ENCODE peak calls at places on chromosomes 6 and 20, in five cellular contexts. One of them, this sample, is unnamed.
A peak's percentile ranks its signal among the peaks of the same experiment; 100 is the strongest.

GRCh38 chr6:152552616-152553209 is 84.4 kb downstream of the SYNE1 start:
- DNase-seq in stimulated activated CD4-positive, alpha-beta T cell treated with anti-CD3 and anti-CD28 coated beads, TNF-alpha, amount 100 ng/mL, for 1 hour: no peak
- DNase-seq in ELR: peak; percentile 69
- DNase-seq in left cardiac atrium: peak; percentile 66
- DNase-seq in pons: peak; percentile 44
- DNase-seq in this sample: peak; percentile 71

GRCh38 chr6:17156966-17157365 is 55.1 kb downstream of the STMND1 start:
- DNase-seq in ELR: no peak
- DNase-seq in stimulated activated CD4-positive, alpha-beta T cell treated with anti-CD3 and anti-CD28 coated beads, TNF-alpha, amount 100 ng/mL, for 1 hour: no peak
- DNase-seq in left cardiac atrium: no peak
- DNase-seq in pons: no peak
- DNase-seq in this sample: no peak

GRCh38 chr6:2749972-2750600 is 636 bp downstream of the MYLK4 start:
- DNase-seq in stimulated activated CD4-positive, alpha-beta T cell treated with anti-CD3 and anti-CD28 coated beads, TNF-alpha, amount 100 ng/mL, for 1 hour: no peak
- DNase-seq in pons: peak; percentile 85
- DNase-seq in ELR: peak; percentile 67
- DNase-seq in left cardiac atrium: no peak
- DNase-seq in this sample: peak; percentile 83

GRCh38 chr6:80464901-80465300 is 358.4 kb downstream of the BCKDHB start:
- DNase-seq in ELR: no peak
- DNase-seq in stimulated activated CD4-positive, alpha-beta T cell treated with anti-CD3 and anti-CD28 coated beads, TNF-alpha, amount 100 ng/mL, for 1 hour: no peak
- DNase-seq in left cardiac atrium: no peak
- DNase-seq in pons: no peak
- DNase-seq in this sample: no peak

GRCh38 chr6:81241717-81242116 is 510.8 kb downstream of the TENT5A start:
- DNase-seq in ELR: peak; percentile 28
- DNase-seq in pons: peak; percentile 23
- DNase-seq in stimulated activated CD4-positive, alpha-beta T cell treated with anti-CD3 and anti-CD28 coated beads, TNF-alpha, amount 100 ng/mL, for 1 hour: no peak
- DNase-seq in left cardiac atrium: no peak
- DNase-seq in this sample: peak; percentile 52

GRCh38 chr6:129029778-129030177 is 146.8 kb downstream of the LAMA2 start:
- DNase-seq in ELR: peak; percentile 28
- DNase-seq in left cardiac atrium: no peak
- DNase-seq in pons: no peak
- DNase-seq in stimulated activated CD4-positive, alpha-beta T cell treated with anti-CD3 and anti-CD28 coated beads, TNF-alpha, amount 100 ng/mL, for 1 hour: no peak
- DNase-seq in this sample: no peak

GRCh38 chr6:134853111-134854055 is 96.5 kb downstream of the ALDH8A1 start:
- DNase-seq in stimulated activated CD4-positive, alpha-beta T cell treated with anti-CD3 and anti-CD28 coated beads, TNF-alpha, amount 100 ng/mL, for 1 hour: no peak
- DNase-seq in pons: no peak
- DNase-seq in left cardiac atrium: no peak
- DNase-seq in ELR: peak; percentile 87
- DNase-seq in this sample: peak; percentile 73

GRCh38 chr20:44280387-44280786 is 30.6 kb downstream of the FITM2 start:
- DNase-seq in ELR: no peak
- DNase-seq in left cardiac atrium: no peak
- DNase-seq in stimulated activated CD4-positive, alpha-beta T cell treated with anti-CD3 and anti-CD28 coated beads, TNF-alpha, amount 100 ng/mL, for 1 hour: no peak
- DNase-seq in pons: no peak
- DNase-seq in this sample: no peak

GRCh38 chr20:41232971-41233926 is 84.3 kb downstream of the ZHX3 start:
- DNase-seq in stimulated activated CD4-positive, alpha-beta T cell treated with anti-CD3 and anti-CD28 coated beads, TNF-alpha, amount 100 ng/mL, for 1 hour: no peak
- DNase-seq in ELR: peak; percentile 98
- DNase-seq in left cardiac atrium: no peak
- DNase-seq in pons: no peak
- DNase-seq in this sample: peak; percentile 79

GRCh38 chr6:76633259-76633658 is 560.8 kb upstream of the IMPG1 start:
- DNase-seq in ELR: peak; percentile 27
- DNase-seq in left cardiac atrium: no peak
- DNase-seq in pons: no peak
- DNase-seq in stimulated activated CD4-positive, alpha-beta T cell treated with anti-CD3 and anti-CD28 coated beads, TNF-alpha, amount 100 ng/mL, for 1 hour: no peak
- DNase-seq in this sample: no peak

GRCh38 chr6:151731313-151731712 is 76.2 kb upstream of the ESR1 start:
- DNase-seq in pons: no peak
- DNase-seq in stimulated activated CD4-positive, alpha-beta T cell treated with anti-CD3 and anti-CD28 coated beads, TNF-alpha, amount 100 ng/mL, for 1 hour: no peak
- DNase-seq in left cardiac atrium: no peak
- DNase-seq in ELR: no peak
- DNase-seq in this sample: no peak

GRCh38 chr20:37773260-37773825 is 79.5 kb downstream of the CTNNBL1 start:
- DNase-seq in left cardiac atrium: no peak
- DNase-seq in ELR: no peak
- DNase-seq in pons: no peak
- DNase-seq in stimulated activated CD4-positive, alpha-beta T cell treated with anti-CD3 and anti-CD28 coated beads, TNF-alpha, amount 100 ng/mL, for 1 hour: no peak
- DNase-seq in this sample: no peak

GRCh38 chr6:116761779-116762178 is 3.7 kb downstream of the FAM162B start:
- DNase-seq in ELR: peak; percentile 12
- DNase-seq in pons: no peak
- DNase-seq in stimulated activated CD4-positive, alpha-beta T cell treated with anti-CD3 and anti-CD28 coated beads, TNF-alpha, amount 100 ng/mL, for 1 hour: no peak
- DNase-seq in left cardiac atrium: no peak
- DNase-seq in this sample: no peak

This sample was measured in PC-3.